ENCODE peak calls at places on chromosomes 12 and 14, in six cellular contexts. One of them, this sample, is unnamed.

GRCh38 chr12:121279507-121279915 is 17.0 kb downstream of the CAMKK2 start:
- DNase-seq in breast epithelium: no peak
- DNase-seq in left ventricle myocardium inferior: peak; percentile 70
- DNase-seq in AG10803: peak; percentile 21
- DNase-seq in pancreas: no peak
- DNase-seq in astrocyte of the spinal cord: no peak
- DNase-seq in this sample: no peak

GRCh38 chr14:67371247-67372148 is 11.4 kb downstream of the EIF2S1 start:
- DNase-seq in astrocyte of the spinal cord: no peak
- DNase-seq in breast epithelium: no peak
- DNase-seq in AG10803: no peak
- DNase-seq in pancreas: no peak
- DNase-seq in left ventricle myocardium inferior: no peak
- DNase-seq in this sample: no peak

GRCh38 chr12:94100254-94100653 is 48.1 kb upstream of the PLXNC1 start:
- DNase-seq in left ventricle myocardium inferior: no peak
- DNase-seq in breast epithelium: no peak
- DNase-seq in astrocyte of the spinal cord: peak; percentile 63
- DNase-seq in AG10803: peak; percentile 9
- DNase-seq in pancreas: no peak
- DNase-seq in this sample: peak; percentile 93

GRCh38 chr12:30909721-30910350 is 16.7 kb upstream of the TSPAN11 start:
- DNase-seq in breast epithelium: no peak
- DNase-seq in AG10803: no peak
- DNase-seq in left ventricle myocardium inferior: no peak
- DNase-seq in pancreas: no peak
- DNase-seq in astrocyte of the spinal cord: peak; percentile 41
- DNase-seq in this sample: no peak

GRCh38 chr14:91985521-91986255 is 38.2 kb upstream of the FBLN5 start:
- DNase-seq in AG10803: peak; percentile 43
- DNase-seq in astrocyte of the spinal cord: peak; percentile 19
- DNase-seq in pancreas: no peak
- DNase-seq in breast epithelium: no peak
- DNase-seq in left ventricle myocardium inferior: no peak
- DNase-seq in this sample: peak; percentile 28

GRCh38 chr14:102086346-102086971 is 385 bp downstream of the HSP90AA1 start:
- DNase-seq in AG10803: peak; percentile 68
- DNase-seq in left ventricle myocardium inferior: peak; percentile 31
- DNase-seq in pancreas: no peak
- DNase-seq in breast epithelium: no peak
- DNase-seq in astrocyte of the spinal cord: peak; percentile 60
- DNase-seq in this sample: peak; percentile 68

GRCh38 chr14:80054020-80054419 is 157.3 kb downstream of the DIO2 start:
- DNase-seq in astrocyte of the spinal cord: no peak
- DNase-seq in left ventricle myocardium inferior: no peak
- DNase-seq in AG10803: no peak
- DNase-seq in breast epithelium: no peak
- DNase-seq in pancreas: no peak
- DNase-seq in this sample: no peak

GRCh38 chr12:111764120-111764821 is 2.5 kb upstream of the ALDH2 start:
- DNase-seq in left ventricle myocardium inferior: no peak
- DNase-seq in astrocyte of the spinal cord: no peak
- DNase-seq in breast epithelium: no peak
- DNase-seq in AG10803: no peak
- DNase-seq in pancreas: no peak
- DNase-seq in this sample: no peak

GRCh38 chr12:2333516-2333915 is 280.7 kb downstream of the CACNA1C start:
- DNase-seq in left ventricle myocardium inferior: no peak
- DNase-seq in AG10803: no peak
- DNase-seq in breast epithelium: no peak
- DNase-seq in pancreas: no peak
- DNase-seq in astrocyte of the spinal cord: no peak
- DNase-seq in this sample: no peak

GRCh38 chr14:95507701-95508103 is 8.7 kb downstream of the SYNE3 start:
- DNase-seq in left ventricle myocardium inferior: no peak
- DNase-seq in breast epithelium: peak; percentile 62
- DNase-seq in astrocyte of the spinal cord: peak; percentile 80
- DNase-seq in pancreas: no peak
- DNase-seq in AG10803: peak; percentile 77
- DNase-seq in this sample: peak; percentile 75

GRCh38 chr14:105931808-105932483 is 405.6 kb downstream of the TMEM121 start:
- DNase-seq in AG10803: no peak
- DNase-seq in left ventricle myocardium inferior: no peak
- DNase-seq in pancreas: no peak
- DNase-seq in astrocyte of the spinal cord: no peak
- DNase-seq in breast epithelium: no peak
- DNase-seq in this sample: no peak
- TF ChIP-seq CTCF in AG10803: no peak
- TF ChIP-seq CTCF in left ventricle myocardium inferior: no peak
- TF ChIP-seq CTCF in pancreas: no peak
- TF ChIP-seq CTCF in astrocyte of the spinal cord: no peak
- TF ChIP-seq CTCF in breast epithelium: no peak
- TF ChIP-seq CTCF in this sample: no peak

DNA sequence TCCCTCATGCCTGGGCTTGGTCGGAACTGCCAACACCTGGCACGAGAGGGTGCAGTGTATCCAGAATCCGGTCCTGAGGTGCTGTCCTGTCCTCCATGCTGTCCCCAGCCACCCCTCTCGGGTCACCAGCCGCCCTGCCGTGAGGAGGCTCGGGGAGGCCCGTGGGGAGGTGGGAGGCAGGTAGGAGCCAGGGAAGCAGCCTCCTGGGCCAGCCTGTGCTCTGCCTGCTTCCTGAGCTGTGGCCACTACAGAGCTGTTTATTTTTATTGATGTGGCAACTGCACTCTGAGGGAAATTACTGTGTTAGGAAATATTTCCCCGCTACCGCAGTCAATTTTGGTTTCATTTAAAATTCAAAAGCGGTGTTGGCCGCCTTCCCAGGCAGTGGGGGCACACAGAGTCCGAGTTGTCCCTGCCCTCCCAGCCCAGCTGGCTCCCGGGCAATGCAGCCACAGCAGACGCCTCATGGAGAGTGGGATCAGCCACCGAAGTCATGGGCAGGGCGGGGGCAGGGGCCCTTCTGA is 18.3 kb downstream of the NOC4L start:
- DNase-seq in astrocyte of the spinal cord: peak; percentile 88
- DNase-seq in AG10803: peak; percentile 86
- DNase-seq in breast epithelium: no peak
- DNase-seq in left ventricle myocardium inferior: no peak
- DNase-seq in pancreas: no peak
- DNase-seq in this sample: peak; percentile 22
- H3K4me3 ChIP-seq in astrocyte of the spinal cord: no peak overlapping the region
- H3K4me3 ChIP-seq in AG10803: peak overlapping the region; percentile 24
- H3K4me3 ChIP-seq in breast epithelium: peak overlapping the region; percentile 56
- H3K4me3 ChIP-seq in left ventricle myocardium inferior: peak overlapping the region; percentile 9
- H3K4me3 ChIP-seq in pancreas: no peak overlapping the region
- H3K4me3 ChIP-seq in this sample: no peak overlapping the region

GRCh38 chr12:89949457-89950195 is 241.0 kb upstream of the ATP2B1 start:
- DNase-seq in astrocyte of the spinal cord: peak; percentile 92
- DNase-seq in left ventricle myocardium inferior: no peak
- DNase-seq in pancreas: no peak
- DNase-seq in breast epithelium: no peak
- DNase-seq in AG10803: peak; percentile 81
- DNase-seq in this sample: peak; percentile 56
- TF ChIP-seq CTCF in astrocyte of the spinal cord: peak; percentile 29
- TF ChIP-seq CTCF in left ventricle myocardium inferior: peak; percentile 24
- TF ChIP-seq CTCF in pancreas: no peak
- TF ChIP-seq CTCF in breast epithelium: no peak
- TF ChIP-seq CTCF in AG10803: peak; percentile 8
- TF ChIP-seq CTCF in this sample: no peak

DNA sequence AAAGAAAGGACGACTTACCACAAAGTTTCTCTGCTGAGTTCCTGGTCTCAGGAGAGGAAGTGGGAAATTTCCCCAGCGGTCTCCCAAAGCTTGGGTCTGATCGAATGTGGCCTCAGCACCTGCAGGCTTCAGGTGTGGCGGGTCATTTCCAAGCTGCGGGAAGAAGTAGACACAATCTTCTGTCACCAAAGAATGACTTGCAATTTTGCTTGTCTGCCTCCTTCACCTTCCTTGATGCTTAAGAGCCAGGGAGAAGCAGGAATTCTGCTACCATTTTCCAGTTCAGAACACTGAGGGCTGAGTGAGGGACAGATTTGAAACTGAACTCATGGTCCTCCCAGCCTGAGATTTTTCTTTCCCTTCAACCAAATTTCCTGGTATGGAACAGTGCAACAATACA is 87.8 kb downstream of the RIMBP2 start:
- DNase-seq in astrocyte of the spinal cord: no peak
- DNase-seq in breast epithelium: no peak
- DNase-seq in pancreas: no peak
- DNase-seq in AG10803: no peak
- DNase-seq in left ventricle myocardium inferior: no peak
- DNase-seq in this sample: no peak
- H3K4me3 ChIP-seq in astrocyte of the spinal cord: no peak overlapping the region
- H3K4me3 ChIP-seq in breast epithelium: no peak overlapping the region
- H3K4me3 ChIP-seq in pancreas: no peak overlapping the region
- H3K4me3 ChIP-seq in AG10803: no peak overlapping the region
- H3K4me3 ChIP-seq in left ventricle myocardium inferior: no peak overlapping the region
- H3K4me3 ChIP-seq in this sample: no peak overlapping the region

GRCh38 chr14:50320279-50320678 is 8.2 kb downstream of the DMAC2L start:
- DNase-seq in astrocyte of the spinal cord: peak; percentile 51
- DNase-seq in left ventricle myocardium inferior: no peak
- DNase-seq in breast epithelium: no peak
- DNase-seq in pancreas: no peak
- DNase-seq in AG10803: peak; percentile 74
- DNase-seq in this sample: peak; percentile 89

GRCh38 chr14:50319293-50319692 is 7.2 kb downstream of the DMAC2L start:
- DNase-seq in breast epithelium: no peak
- DNase-seq in pancreas: no peak
- DNase-seq in left ventricle myocardium inferior: no peak
- DNase-seq in AG10803: peak; percentile 53
- DNase-seq in astrocyte of the spinal cord: no peak
- DNase-seq in this sample: peak; percentile 73

GRCh38 chr14:50321009-50321660 is 9.0 kb downstream of the DMAC2L start:
- DNase-seq in breast epithelium: peak; percentile 46
- DNase-seq in AG10803: peak; percentile 88
- DNase-seq in left ventricle myocardium inferior: peak; percentile 24
- DNase-seq in astrocyte of the spinal cord: peak; percentile 95
- DNase-seq in pancreas: peak; percentile 63
- DNase-seq in this sample: peak; percentile 97

GRCh38 chr14:50319721-50320120 is 7.6 kb downstream of the DMAC2L start:
- DNase-seq in breast epithelium: no peak
- DNase-seq in pancreas: no peak
- DNase-seq in left ventricle myocardium inferior: no peak
- DNase-seq in astrocyte of the spinal cord: no peak
- DNase-seq in AG10803: no peak
- DNase-seq in this sample: peak; percentile 10

DNA sequence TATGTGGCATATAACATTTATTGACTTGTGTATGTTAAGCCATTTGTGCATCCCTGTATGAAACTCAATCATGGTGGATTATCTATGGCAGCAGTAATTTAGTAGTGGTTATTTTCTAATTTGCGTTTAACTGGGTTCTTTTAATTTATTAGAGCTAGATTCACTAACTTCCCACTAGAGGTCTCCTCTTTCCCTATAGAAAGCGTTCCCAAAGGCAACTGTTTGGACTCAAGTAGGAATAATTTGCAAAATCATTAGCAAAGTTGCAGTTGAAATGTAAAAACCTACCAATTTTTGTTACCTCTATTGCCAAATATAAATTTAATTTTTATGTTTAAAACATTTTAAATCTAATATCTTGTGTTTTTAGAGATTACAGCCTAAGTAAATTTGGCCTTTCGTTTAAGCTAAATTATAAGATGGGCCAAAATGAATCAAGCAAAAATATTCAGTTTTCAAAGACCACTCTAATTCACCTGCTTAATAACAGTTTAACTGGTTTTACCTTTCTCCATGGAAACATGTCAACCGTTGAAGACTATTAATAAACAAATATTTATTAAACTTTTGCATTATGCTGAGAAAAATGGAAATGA is 6.0 kb downstream of the DMAC2L start:
- DNase-seq in astrocyte of the spinal cord: peak; percentile 55
- DNase-seq in left ventricle myocardium inferior: no peak
- DNase-seq in pancreas: no peak
- DNase-seq in breast epithelium: no peak
- DNase-seq in AG10803: peak; percentile 62
- DNase-seq in this sample: peak; percentile 62
- TF ChIP-seq CTCF in astrocyte of the spinal cord: peak; percentile 66
- TF ChIP-seq CTCF in left ventricle myocardium inferior: peak; percentile 74
- TF ChIP-seq CTCF in pancreas: no peak
- TF ChIP-seq CTCF in breast epithelium: peak; percentile 53
- TF ChIP-seq CTCF in AG10803: peak; percentile 82
- TF ChIP-seq CTCF in this sample: peak; percentile 60

GRCh38 chr12:122457627-122458026 is 35.2 kb upstream of the CLIP1 start:
- DNase-seq in astrocyte of the spinal cord: no peak
- DNase-seq in pancreas: no peak
- DNase-seq in breast epithelium: no peak
- DNase-seq in left ventricle myocardium inferior: no peak
- DNase-seq in AG10803: no peak
- DNase-seq in this sample: no peak

GRCh38 chr12:122460641-122461040 is 38.2 kb upstream of the CLIP1 start:
- DNase-seq in left ventricle myocardium inferior: no peak
- DNase-seq in AG10803: no peak
- DNase-seq in pancreas: no peak
- DNase-seq in astrocyte of the spinal cord: no peak
- DNase-seq in breast epithelium: no peak
- DNase-seq in this sample: no peak

GRCh38 chr12:122460061-122460460 is 37.6 kb upstream of the CLIP1 start:
- DNase-seq in breast epithelium: no peak
- DNase-seq in left ventricle myocardium inferior: no peak
- DNase-seq in pancreas: no peak
- DNase-seq in astrocyte of the spinal cord: no peak
- DNase-seq in AG10803: no peak
- DNase-seq in this sample: no peak

GRCh38 chr12:122459211-122459610 is 36.7 kb upstream of the CLIP1 start:
- DNase-seq in left ventricle myocardium inferior: no peak
- DNase-seq in breast epithelium: no peak
- DNase-seq in AG10803: no peak
- DNase-seq in pancreas: no peak
- DNase-seq in astrocyte of the spinal cord: no peak
- DNase-seq in this sample: no peak

DNA sequence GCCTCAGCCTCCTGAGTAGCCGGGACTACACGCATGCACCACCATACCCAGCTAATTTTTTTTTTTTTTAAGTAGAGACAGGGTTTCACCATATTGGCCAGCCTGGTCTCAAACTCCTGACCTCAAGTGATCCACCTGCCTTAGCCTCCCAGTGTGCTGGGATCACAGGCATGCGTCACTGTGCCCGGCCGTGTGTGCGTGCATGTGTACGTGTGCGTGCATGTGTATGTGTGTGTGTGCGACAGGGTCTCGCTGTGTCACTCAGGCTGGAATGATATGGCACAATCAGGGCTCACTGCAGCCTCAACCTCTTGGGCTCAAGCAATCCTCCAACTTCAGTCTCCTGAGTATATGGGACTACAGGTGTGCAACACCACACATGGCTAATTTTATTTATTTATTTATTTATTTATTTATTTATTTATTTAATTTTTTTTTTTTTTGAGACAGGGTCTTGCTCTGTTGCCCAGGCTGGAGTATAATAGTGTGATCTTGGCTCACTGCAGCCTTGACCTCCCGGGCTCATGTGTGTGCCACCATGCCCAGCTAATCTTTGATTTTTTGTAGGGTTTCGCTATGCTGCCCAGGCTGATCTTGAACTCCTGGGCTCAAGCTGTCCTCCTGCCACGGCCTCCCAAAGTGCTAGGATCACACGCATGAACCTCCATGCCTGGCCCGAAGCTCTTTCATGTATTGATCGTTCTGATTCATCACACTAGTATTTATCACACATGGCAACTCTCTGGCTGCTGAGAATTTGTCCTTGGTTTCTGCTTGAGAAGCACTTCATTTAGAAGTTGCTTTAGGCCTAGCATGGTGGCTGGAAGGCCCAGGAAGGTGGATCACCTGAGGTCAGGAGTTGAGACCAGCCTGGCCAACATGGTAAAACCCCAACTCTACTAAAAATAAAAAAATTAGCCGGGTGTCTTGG is 35.9 kb upstream of the CLIP1 start:
- DNase-seq in astrocyte of the spinal cord: no peak
- DNase-seq in left ventricle myocardium inferior: no peak
- DNase-seq in pancreas: no peak
- DNase-seq in breast epithelium: no peak
- DNase-seq in AG10803: no peak
- DNase-seq in this sample: no peak
- H3K4me3 ChIP-seq in astrocyte of the spinal cord: no peak overlapping the region
- H3K4me3 ChIP-seq in left ventricle myocardium inferior: no peak overlapping the region
- H3K4me3 ChIP-seq in pancreas: no peak overlapping the region
- H3K4me3 ChIP-seq in breast epithelium: no peak overlapping the region
- H3K4me3 ChIP-seq in AG10803: no peak overlapping the region
- H3K4me3 ChIP-seq in this sample: no peak overlapping the region